ENCODE peak calls at places on chromosomes 12 and 14, in ten cellular contexts. S is left ventricle myocardium inferior, C is fibroblast of pulmonary artery, F is fibroblast of the aortic adventitia, J is skeletal muscle cell, X is mesendoderm, B is cardiac muscle cell, H is Panc1, W is PC-3, N is breast epithelium. M is an unnamed sample.
A peak's percentile ranks its signal among the peaks of the same experiment; 100 is the strongest.

GRCh38 chr12:80226576-80226975 is 127.2 kb downstream of the OTOGL start:
- DNase-seq in F (peak; percentile 45), N (no peak), S (no peak), H (no peak), C (peak; percentile 62), B (peak; percentile 55), X (no peak), W (peak; percentile 56), J (peak; percentile 14), M (no peak)

GRCh38 chr14:68814376-68815287 is 21.8 kb upstream of the ZFP36L1 start:
- DNase-seq in C (peak; percentile 53), B (peak; percentile 66), J (no peak), X (peak; percentile 93), W (peak; percentile 30), S (no peak), F (peak; percentile 67), N (peak; percentile 36), H (no peak), M (no peak)

GRCh38 chr12:121792607-121793500 is 634 bp downstream of the RHOF start:
- DNase-seq in B (no peak), N (no peak), S (peak; percentile 54), W (peak; percentile 36), H (no peak), C (no peak), F (no peak), J (no peak), X (peak; percentile 59), M (no peak)

GRCh38 chr14:22871962-22872832 is 657 bp downstream of the LRP10 start:
- DNase-seq in J (no peak), H (no peak), X (peak; percentile 97), C (peak; percentile 84), N (peak; percentile 88), B (peak; percentile 85), S (peak; percentile 75), W (peak; percentile 94), F (peak; percentile 85), M (no peak)

GRCh38 chr12:86613306-86613705 is 357.1 kb upstream of the MGAT4C start:
- DNase-seq in W (no peak), C (peak; percentile 73), B (peak; percentile 59), J (no peak), F (peak; percentile 41), H (no peak), X (no peak), S (no peak), N (no peak), M (no peak)

GRCh38 chr14:69129264-69129880 is 23.5 kb downstream of the DCAF5 start:
- DNase-seq in X (peak; percentile 92), W (peak; percentile 84), J (peak; percentile 71), H (peak; percentile 69), B (peak; percentile 94), N (no peak), S (peak; percentile 54), F (peak; percentile 94), C (peak; percentile 94), M (no peak)

GRCh38 chr12:12336049-12336411 is 14.0 kb downstream of the MANSC1 start:
- DNase-seq in C (peak; percentile 69), B (peak; percentile 52), W (no peak), S (no peak), H (no peak), J (no peak), N (no peak), F (no peak), X (peak; percentile 60), M (no peak)

GRCh38 chr14:88297306-88297705 is 25.8 kb downstream of the KCNK10 start:
- DNase-seq in S (no peak), X (no peak), C (no peak), H (no peak), J (no peak), W (no peak), F (no peak), N (no peak), B (no peak), M (no peak)

GRCh38 chr14:71588028-71588427 is 344.2 kb upstream of the RGS6 start:
- DNase-seq in N (no peak), X (no peak), J (peak; percentile 49), H (no peak), B (peak; percentile 75), W (no peak), C (peak; percentile 63), S (no peak), F (peak; percentile 70), M (no peak)

GRCh38 chr14:49861581-49861922 is 9.0 kb upstream of the NEMF start:
- DNase-seq in C (peak; percentile 93), B (peak; percentile 94), W (peak; percentile 68), H (no peak), X (peak; percentile 94), N (peak; percentile 79), F (peak; percentile 90), J (peak; percentile 68), S (peak; percentile 48), M (peak; percentile 65)

GRCh38 chr14:58638231-58639205 is 756 bp downstream of the DACT1 start:
- DNase-seq in B (peak; percentile 56), S (peak; percentile 24), X (peak; percentile 64), H (no peak), W (peak; percentile 49), J (no peak), C (peak; percentile 38), N (no peak), F (peak; percentile 44), M (no peak)

GRCh38 chr14:86858043-86858442 is 1134.9 kb downstream of the GALC start:
- DNase-seq in N (no peak), B (peak; percentile 57), C (peak; percentile 45), S (no peak), W (no peak), F (peak; percentile 56), H (no peak), J (no peak), X (no peak), M (peak; percentile 93)

GRCh38 chr14:23095196-23096108 is at the start of gene C14orf119:
- DNase-seq in C (peak; percentile 100), F (peak; percentile 100), J (peak; percentile 95), X (peak; percentile 100), H (peak; percentile 99), N (peak; percentile 100), B (peak; percentile 100), W (peak; percentile 99), S (peak; percentile 100), M (peak; percentile 98)

GRCh38 chr14:89206426-89206825 is 210.6 kb downstream of the FOXN3 start:
- DNase-seq in X (no peak), S (no peak), W (no peak), N (no peak), C (no peak), J (peak; percentile 26), F (no peak), H (no peak), B (no peak), M (no peak)

GRCh38 chr14:95183082-95183481 is 25.8 kb upstream of the DICER1 start:
- DNase-seq in S (no peak), F (no peak), B (no peak), W (no peak), X (no peak), H (no peak), C (no peak), N (no peak), J (no peak), M (no peak)

GRCh38 chr12:81257952-81258551 is 180.2 kb downstream of the ACSS3 start:
- DNase-seq in F (peak; percentile 68), S (no peak), J (no peak), C (peak; percentile 71), X (peak; percentile 70), B (peak; percentile 67), H (no peak), W (peak; percentile 66), N (no peak), M (no peak)

GRCh38 chr14:100548295-100548655 is 38.9 kb downstream of the BEGAIN start:
- DNase-seq in B (no peak), X (no peak), N (no peak), F (no peak), W (no peak), C (no peak), J (no peak), S (no peak), H (no peak), M (no peak)
- H3K4me3 ChIP-seq in B (no peak overlapping the region), X (no peak overlapping the region), N (no peak overlapping the region), F (no peak overlapping the region), W (no peak overlapping the region), C (no peak overlapping the region), J (no peak overlapping the region), S (no peak overlapping the region), H (no peak overlapping the region), M (no peak overlapping the region)

DNA sequence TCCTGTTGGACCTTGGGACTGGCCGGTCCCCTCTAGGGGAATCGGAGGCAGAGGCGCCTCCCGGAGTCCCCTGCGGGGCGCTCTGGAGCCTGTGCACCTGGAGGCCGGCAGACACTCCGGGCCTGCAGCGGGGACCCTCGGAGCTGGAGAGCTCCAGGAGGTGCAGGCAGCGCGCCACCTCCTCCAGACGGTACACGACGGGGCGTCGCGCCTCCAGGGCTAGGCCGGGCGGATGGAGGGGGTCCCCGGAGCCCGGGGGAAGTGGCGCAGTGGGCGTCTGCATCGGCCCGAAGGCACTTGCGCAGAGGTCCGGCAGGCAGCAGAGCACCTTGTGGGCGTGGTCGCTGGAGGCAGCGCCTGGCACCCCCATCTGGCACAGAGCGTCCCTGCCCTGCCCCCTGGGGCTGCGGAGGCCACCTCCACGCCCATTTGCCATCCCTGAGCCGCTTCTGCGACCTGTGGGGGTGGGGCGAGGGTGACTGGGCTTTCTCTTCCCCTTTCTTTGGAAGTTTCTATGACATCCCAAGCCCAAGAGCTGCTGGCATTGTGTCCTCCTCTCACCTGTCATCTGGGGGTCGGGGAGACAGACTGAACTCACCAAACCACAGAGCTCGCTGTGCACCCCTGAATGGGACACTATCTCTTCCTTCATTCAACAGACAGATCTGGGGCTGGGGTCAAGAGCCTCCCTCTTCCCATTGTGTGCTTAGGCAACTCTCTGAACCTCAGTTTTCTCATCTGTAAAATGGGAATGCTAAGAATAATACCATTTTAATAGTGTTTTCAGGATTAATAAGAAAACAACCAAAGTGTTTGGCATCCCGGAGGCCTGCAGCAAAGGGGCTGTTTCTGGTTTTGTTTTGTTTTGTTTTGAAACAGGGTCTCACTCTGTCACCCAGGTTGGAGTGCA is 37.5 kb upstream of the CORO1C start:
- DNase-seq in X (peak; percentile 78), S (peak; percentile 51), J (no peak), B (no peak), C (no peak), N (no peak), F (no peak), W (no peak), H (no peak), M (no peak)
- H3K4me3 ChIP-seq in X (peak overlapping the region; percentile 13), S (peak overlapping the region; percentile 60), J (peak overlapping the region; percentile 28), B (peak overlapping the region; percentile 14), C (peak overlapping the region; percentile 10), N (peak overlapping the region; percentile 34), F (no peak overlapping the region), W (no peak overlapping the region), H (peak overlapping the region; percentile 37), M (peak overlapping the region; percentile 42)

DNA sequence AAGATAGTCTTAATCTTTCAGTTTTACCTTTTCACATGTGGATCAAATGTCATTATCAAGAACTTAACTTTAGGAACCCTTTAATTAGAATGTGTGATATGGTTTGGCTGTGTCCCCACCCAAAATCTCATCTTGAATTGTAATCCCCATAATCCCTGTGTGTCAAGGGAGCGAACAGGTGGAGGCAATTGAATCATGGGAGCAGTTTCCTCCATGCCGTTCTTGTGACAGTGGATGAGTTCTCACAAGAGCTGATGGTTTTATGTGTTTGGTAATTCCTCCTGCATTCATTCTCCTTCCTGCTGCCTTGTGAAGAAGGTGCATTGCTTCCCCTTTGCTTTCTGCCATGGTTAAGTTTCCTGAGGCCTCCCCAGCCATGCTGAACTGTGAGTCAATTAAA is 160.6 kb downstream of the MON2 start:
- DNase-seq in X (no peak), H (no peak), S (no peak), W (no peak), F (no peak), J (no peak), C (no peak), N (no peak), B (no peak), M (no peak)
- H3K4me3 ChIP-seq in X (no peak overlapping the region), H (no peak overlapping the region), S (no peak overlapping the region), W (no peak overlapping the region), F (no peak overlapping the region), J (no peak overlapping the region), C (no peak overlapping the region), N (no peak overlapping the region), B (no peak overlapping the region), M (no peak overlapping the region)

GRCh38 chr14:75980856-75981255 is 939 bp downstream of the TGFB3 start:
- DNase-seq in S (no peak), C (no peak), W (peak; percentile 36), F (peak; percentile 41), J (no peak), X (no peak), B (peak; percentile 40), H (no peak), N (peak; percentile 64), M (no peak)
- H3K4me3 ChIP-seq in S (peak overlapping the region; percentile 87), C (peak overlapping the region; percentile 65), W (peak overlapping the region; percentile 96), F (peak overlapping the region; percentile 71), J (peak overlapping the region; percentile 67), X (no peak overlapping the region), B (no peak overlapping the region), H (no peak overlapping the region), N (peak overlapping the region; percentile 79), M (no peak overlapping the region)